ENCODE peak calls at places on chromosomes 2 and 18, in seven cellular contexts. M is HepG2, S is K562, Q is HCT116, P is WTC11, K is GM12878, B is H1. V is an unnamed sample.

GRCh38 chr2:223696719-223697118 is 94.6 kb upstream of the SCG2 start:
- DNase-seq in M (peak), S (no peak), Q (peak), P (no peak), K (no peak), B (no peak), V (no peak)

GRCh38 chr2:6828299-6828584 is 37.5 kb downstream of the CMPK2 start:
- DNase-seq in M (peak), S (no peak), Q (peak), P (no peak), K (no peak), B (no peak), V (no peak)

GRCh38 chr2:179842498-179843153 is 18.8 kb downstream of the ZNF385B start:
- DNase-seq in M (peak), S (peak), Q (no peak), P (peak), K (no peak), B (no peak), V (peak)

GRCh38 chr2:1907283-1907682 is 163.0 kb upstream of the PXDN start:
- DNase-seq in M (no peak), S (no peak), Q (no peak), P (no peak), K (no peak), B (no peak), V (no peak)

GRCh38 chr18:65753520-65753919 is 2.7 kb downstream of the CDH7 start:
- DNase-seq in M (peak), S (peak), Q (no peak), P (peak), K (no peak), B (no peak), V (peak)

GRCh38 chr2:173059941-173060575 is 15.6 kb upstream of the MAP3K20 start:
- DNase-seq in M (no peak), S (no peak), Q (no peak), P (no peak), K (no peak), B (no peak), V (no peak)

GRCh38 chr2:8309131-8309530 is 372.7 kb upstream of the ID2 start:
- DNase-seq in M (no peak), S (no peak), Q (no peak), P (no peak), K (no peak), B (no peak), V (no peak)

GRCh38 chr2:181586569-181587076 is 70.3 kb downstream of the CERKL start:
- DNase-seq in M (no peak), S (no peak), Q (no peak), P (no peak), K (peak), B (no peak), V (no peak)

GRCh38 chr2:171490577-171490976 is 31.7 kb upstream of the CYBRD1 start:
- DNase-seq in M (no peak), S (no peak), Q (no peak), P (no peak), K (no peak), B (no peak), V (no peak)

GRCh38 chr2:240551809-240552208 is 6.0 kb downstream of the ANKMY1 start:
- DNase-seq in M (no peak), S (no peak), Q (no peak), P (no peak), K (no peak), B (no peak), V (no peak)

GRCh38 chr18:34401775-34402174 is 177.1 kb upstream of the NOL4 start:
- DNase-seq in M (no peak), S (no peak), Q (no peak), P (no peak), K (no peak), B (no peak), V (no peak)
- TF ChIP-seq SP1 in M (no peak), S (no peak), Q (no peak), P (no peak), K (no peak), B (no peak), V (no peak)

GRCh38 chr2:70282439-70282838 is 11.1 kb downstream of the SNRPG start:
- DNase-seq in M (no peak), S (no peak), Q (no peak), P (no peak), K (no peak), B (no peak), V (no peak)

GRCh38 chr2:70283500-70284191 is 9.9 kb downstream of the SNRPG start:
- DNase-seq in M (no peak), S (no peak), Q (no peak), P (no peak), K (no peak), B (no peak), V (no peak)

DNA sequence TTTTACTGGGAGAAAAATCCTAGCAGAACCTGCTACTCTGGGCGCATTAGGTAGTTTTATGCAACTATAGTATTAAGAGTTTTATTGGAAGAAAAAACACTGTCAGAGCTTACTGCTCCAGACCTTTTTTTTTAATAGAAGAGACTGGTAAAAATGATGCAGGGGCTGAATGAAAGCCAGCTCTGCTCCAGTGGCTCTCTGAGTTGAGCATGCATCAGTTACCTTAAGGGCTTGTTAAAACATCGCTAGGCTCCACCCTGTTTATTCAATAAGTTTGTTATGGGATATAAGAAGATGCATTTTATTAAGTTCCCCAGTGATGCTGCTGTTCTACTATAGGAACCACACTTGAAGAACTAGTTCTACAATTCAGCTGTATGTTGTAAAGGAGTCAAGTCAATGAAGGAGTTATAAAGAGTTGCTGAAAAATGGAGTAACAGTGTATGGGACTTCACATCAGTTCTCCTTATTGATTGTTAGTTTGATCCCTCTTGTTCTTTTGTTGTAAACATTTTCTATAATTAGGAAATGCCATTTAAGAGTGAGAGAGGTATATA is 13.2 kb downstream of the SNRPG start:
- DNase-seq in M (no peak), S (no peak), Q (no peak), P (no peak), K (no peak), B (no peak), V (no peak)
- TF ChIP-seq SP1 in M (no peak), S (no peak), Q (no peak), P (no peak), K (no peak), B (no peak), V (no peak)

GRCh38 chr18:62334110-62334509 is 9.0 kb downstream of the TNFRSF11A start:
- DNase-seq in M (no peak), S (no peak), Q (no peak), P (no peak), K (no peak), B (no peak), V (no peak)
- TF ChIP-seq SP1 in M (no peak), S (no peak), Q (no peak), P (no peak), K (no peak), B (no peak), V (no peak)

GRCh38 chr2:129761569-129762021 is 217.9 kb upstream of the RAB6C start:
- DNase-seq in M (no peak), S (no peak), Q (no peak), P (no peak), K (no peak), B (no peak), V (no peak)

GRCh38 chr2:129764376-129765325 is 214.8 kb upstream of the RAB6C start:
- DNase-seq in M (no peak), S (no peak), Q (peak), P (no peak), K (no peak), B (no peak), V (no peak)

GRCh38 chr2:129762386-129763189 is 216.9 kb upstream of the RAB6C start:
- DNase-seq in M (no peak), S (no peak), Q (no peak), P (no peak), K (no peak), B (no peak), V (no peak)

GRCh38 chr2:129765326-129766158 is 213.9 kb upstream of the RAB6C start:
- DNase-seq in M (no peak), S (no peak), Q (no peak), P (no peak), K (no peak), B (no peak), V (no peak)

DNA sequence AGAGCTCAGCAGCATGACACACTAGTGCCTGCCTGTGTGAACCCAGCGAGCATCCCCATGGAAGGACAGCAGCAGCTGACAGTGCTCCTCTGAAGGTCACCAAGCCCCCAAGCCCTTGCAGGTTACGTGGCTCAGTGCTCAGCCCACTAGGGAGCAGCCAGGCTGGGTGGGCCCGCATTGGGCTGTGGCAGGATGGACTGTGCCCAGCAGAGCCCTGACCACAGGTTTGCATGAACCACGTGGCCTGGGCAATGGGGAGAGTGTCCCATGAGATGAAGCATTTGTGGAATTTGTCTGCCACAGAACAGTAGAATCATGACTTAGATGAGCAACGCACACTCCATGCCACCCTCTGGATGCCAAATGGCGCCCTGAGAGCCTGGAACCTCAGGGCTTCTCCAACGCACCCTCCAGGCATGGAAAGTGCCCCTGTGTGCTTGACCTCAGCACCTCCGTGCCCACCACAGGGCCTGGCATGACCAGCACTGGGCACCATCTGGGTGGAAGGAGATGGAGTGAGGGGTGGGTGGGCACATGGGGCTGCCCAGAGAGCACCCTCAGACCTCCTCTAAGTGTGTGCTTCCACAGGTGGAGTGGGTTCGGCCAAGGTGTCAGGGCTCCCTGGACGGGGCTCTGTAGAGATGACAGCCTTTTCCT is 216.1 kb upstream of the RAB6C start:
- DNase-seq in M (no peak), S (no peak), Q (no peak), P (no peak), K (no peak), B (no peak), V (no peak)
- TF ChIP-seq SP1 in M (no peak), S (no peak), Q (no peak), P (no peak), K (no peak), B (no peak), V (no peak)

DNA sequence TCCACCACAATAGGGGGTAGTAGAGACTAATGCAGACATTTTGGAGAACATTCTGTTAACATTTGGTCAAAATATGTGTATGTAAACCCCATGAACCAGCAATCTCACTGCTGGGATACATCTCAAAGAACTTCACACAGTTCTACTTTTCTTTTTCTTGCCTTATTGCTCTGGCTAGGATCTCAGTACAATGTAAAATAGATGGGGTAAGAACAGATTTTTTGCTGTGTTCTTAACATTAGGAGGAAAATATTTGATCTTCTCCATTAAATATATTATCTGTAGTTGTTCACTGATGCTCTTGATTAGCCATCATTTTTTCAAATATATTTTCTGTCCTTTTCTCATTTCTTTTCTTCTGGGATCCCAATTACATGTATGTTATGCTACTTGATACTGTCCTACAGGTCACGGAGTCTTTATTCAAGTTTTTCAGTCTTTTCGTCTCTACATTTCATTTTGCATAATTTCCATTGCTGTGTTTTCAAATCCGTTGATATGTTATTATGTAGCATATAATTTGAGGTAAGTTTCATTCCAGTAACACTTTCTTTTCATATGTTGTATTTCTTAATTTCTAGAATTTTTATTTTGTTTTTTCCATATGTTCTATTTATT is 352.2 kb downstream of the ZNF521 start:
- DNase-seq in M (no peak), S (no peak), Q (no peak), P (no peak), K (no peak), B (no peak), V (no peak)
- TF ChIP-seq SP1 in M (no peak), S (no peak), Q (no peak), P (no peak), K (no peak), B (no peak), V (no peak)

GRCh38 chr2:160075171-160075570 is 12.8 kb upstream of the PLA2R1 start:
- DNase-seq in M (no peak), S (no peak), Q (no peak), P (no peak), K (no peak), B (no peak), V (no peak)
- TF ChIP-seq SP1 in M (no peak), S (no peak), Q (no peak), P (no peak), K (no peak), B (no peak), V (no peak)

DNA sequence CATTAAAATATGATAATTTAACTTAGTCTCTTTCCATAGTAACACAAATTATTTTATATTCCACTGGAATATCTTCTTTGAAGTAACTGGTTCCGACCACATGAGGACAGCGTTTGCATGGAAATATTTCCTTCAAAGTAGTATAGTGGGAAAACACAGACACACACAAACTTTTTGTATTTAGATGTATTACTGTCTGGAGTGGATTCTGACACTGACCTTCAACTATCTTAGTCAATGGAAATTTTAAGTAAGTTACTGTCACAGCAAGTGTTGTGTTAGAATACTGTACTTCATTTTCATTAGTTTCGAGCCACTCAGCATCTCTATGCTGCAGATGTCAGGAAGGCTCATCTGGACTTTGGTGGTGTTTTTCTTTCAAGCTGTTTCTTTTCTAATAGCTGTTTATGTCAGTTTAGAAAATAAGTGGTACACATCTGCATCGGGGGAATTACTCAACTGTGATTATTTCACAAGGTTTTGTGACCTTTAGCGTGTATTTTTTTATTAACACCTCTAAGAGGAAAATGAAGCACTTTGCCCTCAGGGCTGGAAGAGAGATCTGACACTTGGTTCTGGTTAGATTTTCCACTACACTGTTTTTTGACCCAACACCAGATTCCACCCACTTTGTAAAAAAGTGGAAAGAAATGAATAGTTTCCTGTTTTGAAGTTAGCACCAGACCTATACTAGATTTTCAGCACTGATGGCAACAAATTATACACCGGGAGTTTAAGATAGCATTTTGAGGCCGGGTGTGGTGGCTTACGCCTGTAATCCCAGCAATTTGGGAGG is 18.9 kb upstream of the THOC1 start:
- DNase-seq in M (peak), S (no peak), Q (no peak), P (no peak), K (no peak), B (no peak), V (no peak)
- TF ChIP-seq SP1 in M (no peak), S (no peak), Q (no peak), P (no peak), K (no peak), B (no peak), V (no peak)

GRCh38 chr18:62399781-62400308 is 74.7 kb downstream of the TNFRSF11A start:
- DNase-seq in M (peak), S (no peak), Q (no peak), P (peak), K (no peak), B (no peak), V (peak)

GRCh38 chr18:62399306-62399705 is 74.2 kb downstream of the TNFRSF11A start:
- DNase-seq in M (no peak), S (no peak), Q (no peak), P (no peak), K (no peak), B (no peak), V (no peak)

GRCh38 chr18:62403125-62403524 is 78.0 kb downstream of the TNFRSF11A start:
- DNase-seq in M (no peak), S (no peak), Q (no peak), P (no peak), K (no peak), B (no peak), V (no peak)

GRCh38 chr18:62402342-62402948 is 77.3 kb downstream of the TNFRSF11A start:
- DNase-seq in M (peak), S (no peak), Q (no peak), P (no peak), K (no peak), B (no peak), V (no peak)

DNA sequence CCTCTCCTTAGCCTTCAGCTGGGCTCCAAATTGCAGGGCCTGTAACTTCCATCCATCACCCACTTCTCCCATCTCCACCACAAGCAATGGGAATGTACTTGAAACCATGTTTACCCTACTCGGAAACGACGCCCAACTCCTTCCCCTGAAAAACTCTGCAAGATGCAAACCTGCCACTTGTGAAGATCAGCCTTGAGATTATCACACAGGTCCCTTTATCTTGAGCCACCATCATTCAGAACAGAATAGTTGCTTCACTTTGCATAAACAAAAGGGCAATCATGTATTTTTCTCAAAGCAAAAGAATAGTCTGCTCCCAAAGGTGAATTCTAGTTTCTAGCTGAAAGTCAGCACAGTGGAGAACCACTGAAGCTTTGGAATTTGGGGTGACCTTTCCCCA is 75.8 kb downstream of the TNFRSF11A start:
- DNase-seq in M (no peak), S (no peak), Q (no peak), P (no peak), K (no peak), B (no peak), V (no peak)
- TF ChIP-seq SP1 in M (no peak), S (no peak), Q (no peak), P (no peak), K (no peak), B (no peak), V (no peak)

DNA sequence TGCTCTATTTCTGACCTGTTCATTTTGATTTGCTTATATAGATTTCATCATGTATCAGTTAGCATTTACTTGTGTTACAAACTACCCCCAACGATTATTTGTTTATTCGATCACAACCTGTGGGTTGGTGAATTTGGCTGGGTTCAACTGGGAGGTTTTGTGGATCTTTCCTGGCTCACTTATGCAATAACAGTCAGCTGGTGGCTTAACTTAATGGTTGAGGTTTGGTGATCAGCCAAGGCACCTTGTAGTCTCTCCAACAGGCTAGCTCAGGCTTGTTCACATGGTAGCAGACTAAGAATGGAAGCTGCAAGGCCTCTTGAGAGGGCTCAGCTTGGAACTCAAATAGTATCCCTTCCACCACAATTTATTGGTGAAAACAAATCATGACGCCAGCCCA is 5.4 kb upstream of the PUM2 start:
- DNase-seq in M (no peak), S (no peak), Q (no peak), P (no peak), K (no peak), B (no peak), V (no peak)
- TF ChIP-seq SP1 in M (no peak), S (no peak), Q (no peak), P (no peak), K (no peak), B (no peak), V (no peak)

V was measured in HEK293T.